ENCODE peak calls at places on chromosomes 1 and 21, in seven cellular contexts. J is EL; C is stimulated activated CD4-positive, alpha-beta T cell treated with anti-CD3 and anti-CD28 coated beads, Interleukin-1b, Interleukin-23, amount 100 ng/mL, for 24 hours; H is stimulated activated naive B cell treated with anti-CD40 and anti-IgM and Interleukin-4, amounts not matched to agents 10 μg/mL and 1 μg/mL and 100 μg/mL, for 72 hours; W is kidney glomerular epithelial cell; N is BJ; F is activated CD8-positive, alpha-beta memory T cell treated with anti-CD3 and anti-CD28 coated beads for 1 hour. R is an unnamed sample.
A peak's percentile ranks its signal among the peaks of the same experiment; 100 is the strongest.

GRCh38 chr1:198788561-198789064 is 149.8 kb downstream of the PTPRC start:
- DNase-seq in J (peak; percentile 7), C (no peak), H (peak; percentile 11), W (no peak), N (no peak), F (no peak), R (peak; percentile 91)

GRCh38 chr21:45617021-45617930 is 26.2 kb upstream of the PCBP3 start:
- DNase-seq in J (no peak), C (no peak), H (no peak), W (no peak), N (no peak), F (no peak), R (no peak)

GRCh38 chr1:63321061-63321787 is 1.1 kb upstream of the FOXD3 start:
- DNase-seq in J (no peak), C (no peak), H (no peak), W (no peak), N (no peak), F (no peak), R (no peak)

GRCh38 chr1:215045647-215046308 is 36.8 kb upstream of the KCNK2 start:
- DNase-seq in J (no peak), C (no peak), H (no peak), W (no peak), N (no peak), F (no peak), R (no peak)

GRCh38 chr21:41662761-41663160 is 104.1 kb downstream of the RIPK4 start:
- DNase-seq in J (no peak), C (no peak), H (no peak), W (no peak), N (no peak), F (no peak), R (no peak)

GRCh38 chr1:72064301-72064700 is 218.0 kb downstream of the NEGR1 start:
- DNase-seq in J (no peak), C (no peak), H (no peak), W (no peak), N (no peak), F (no peak), R (no peak)

GRCh38 chr1:24930703-24931480 is 816 bp upstream of the RUNX3 start:
- DNase-seq in J (no peak), C (no peak), H (no peak), W (no peak), N (no peak), F (no peak), R (no peak)

GRCh38 chr1:31389616-31390015 is 16.7 kb upstream of the FABP3 start:
- DNase-seq in J (no peak), C (no peak), H (no peak), W (no peak), N (no peak), F (no peak), R (no peak)

GRCh38 chr21:43192501-43193081 is 23.8 kb downstream of the CRYAA start:
- DNase-seq in J (no peak), C (no peak), H (no peak), W (no peak), N (no peak), F (no peak), R (no peak)

GRCh38 chr1:177913762-177914540 is 55.9 kb downstream of the SEC16B start:
- DNase-seq in J (peak; percentile 42), C (no peak), H (no peak), W (no peak), N (peak; percentile 4), F (no peak), R (no peak)

GRCh38 chr1:15207031-15207828 is 39.8 kb upstream of the FHAD1 start:
- DNase-seq in J (no peak), C (no peak), H (no peak), W (no peak), N (no peak), F (no peak), R (no peak)

GRCh38 chr1:236812334-236813030 is 17.4 kb downstream of the MTR start:
- DNase-seq in J (no peak), C (no peak), H (no peak), W (no peak), N (no peak), F (no peak), R (no peak)

GRCh38 chr1:7613851-7614205 is 157.3 kb upstream of the VAMP3 start:
- DNase-seq in J (no peak), C (no peak), H (no peak), W (no peak), N (no peak), F (no peak), R (no peak)

GRCh38 chr1:204868340-204868700 is 2.3 kb upstream of the NFASC start:
- DNase-seq in J (no peak), C (no peak), H (no peak), W (no peak), N (no peak), F (no peak), R (no peak)

GRCh38 chr1:234325878-234326492 is 47.3 kb upstream of the COA6 start:
- DNase-seq in J (no peak), C (no peak), H (no peak), W (no peak), N (no peak), F (no peak), R (no peak)

GRCh38 chr1:27153549-27153886 is 1.4 kb downstream of the SLC9A1 start:
- DNase-seq in J (peak; percentile 47), C (no peak), H (no peak), W (no peak), N (no peak), F (no peak), R (no peak)